ENCODE peak calls at places on chromosome 22, in five cellular contexts. One of them, this sample, is unnamed.

GRCh38 chr22:26182723-26183122 is 13.5 kb downstream of the SEZ6L start:
- DNase-seq in cardiac muscle cell: no peak
- DNase-seq in NCI-H2081 treated with DMSO at 0.1 percent for 48 hours: no peak
- DNase-seq in HTR-8/SVneo: no peak
- DNase-seq in CD4-positive, alpha-beta memory T cell: no peak
- DNase-seq in this sample: no peak

GRCh38 chr22:44625981-44626687 is 75.9 kb upstream of the PRR5 start:
- DNase-seq in HTR-8/SVneo: peak
- DNase-seq in cardiac muscle cell: peak
- DNase-seq in CD4-positive, alpha-beta memory T cell: peak
- DNase-seq in NCI-H2081 treated with DMSO at 0.1 percent for 48 hours: no peak
- DNase-seq in this sample: peak

GRCh38 chr22:50456466-50457234 is 18.2 kb downstream of the SBF1 start:
- DNase-seq in NCI-H2081 treated with DMSO at 0.1 percent for 48 hours: no peak
- DNase-seq in cardiac muscle cell: no peak
- DNase-seq in HTR-8/SVneo: no peak
- DNase-seq in CD4-positive, alpha-beta memory T cell: no peak
- DNase-seq in this sample: no peak

GRCh38 chr22:49632199-49633009 is 195.3 kb downstream of the BRD1 start:
- DNase-seq in CD4-positive, alpha-beta memory T cell: no peak
- DNase-seq in HTR-8/SVneo: peak
- DNase-seq in cardiac muscle cell: peak
- DNase-seq in NCI-H2081 treated with DMSO at 0.1 percent for 48 hours: no peak
- DNase-seq in this sample: peak

GRCh38 chr22:39808087-39808486 is 85.5 kb downstream of the ENTHD1 start:
- DNase-seq in CD4-positive, alpha-beta memory T cell: peak
- DNase-seq in cardiac muscle cell: no peak
- DNase-seq in HTR-8/SVneo: peak
- DNase-seq in NCI-H2081 treated with DMSO at 0.1 percent for 48 hours: no peak
- DNase-seq in this sample: no peak

GRCh38 chr22:49967333-49968241 is 7.0 kb downstream of the PIM3 start:
- DNase-seq in NCI-H2081 treated with DMSO at 0.1 percent for 48 hours: no peak
- DNase-seq in CD4-positive, alpha-beta memory T cell: no peak
- DNase-seq in cardiac muscle cell: peak
- DNase-seq in HTR-8/SVneo: no peak
- DNase-seq in this sample: no peak

GRCh38 chr22:33476206-33476605 is 418.0 kb upstream of the SYN3 start:
- DNase-seq in cardiac muscle cell: no peak
- DNase-seq in NCI-H2081 treated with DMSO at 0.1 percent for 48 hours: no peak
- DNase-seq in HTR-8/SVneo: no peak
- DNase-seq in CD4-positive, alpha-beta memory T cell: no peak
- DNase-seq in this sample: no peak

GRCh38 chr22:35353318-35353717 is 27.6 kb upstream of the HMOX1 start:
- DNase-seq in HTR-8/SVneo: no peak
- DNase-seq in CD4-positive, alpha-beta memory T cell: no peak
- DNase-seq in cardiac muscle cell: no peak
- DNase-seq in NCI-H2081 treated with DMSO at 0.1 percent for 48 hours: no peak
- DNase-seq in this sample: no peak

GRCh38 chr22:39244496-39245129 is at the start of gene PDGFB:
- DNase-seq in cardiac muscle cell: peak
- DNase-seq in HTR-8/SVneo: no peak
- DNase-seq in NCI-H2081 treated with DMSO at 0.1 percent for 48 hours: no peak
- DNase-seq in CD4-positive, alpha-beta memory T cell: no peak
- DNase-seq in this sample: no peak

GRCh38 chr22:35394810-35395563 is 5.0 kb upstream of the MCM5 start:
- DNase-seq in cardiac muscle cell: no peak
- DNase-seq in CD4-positive, alpha-beta memory T cell: no peak
- DNase-seq in HTR-8/SVneo: no peak
- DNase-seq in NCI-H2081 treated with DMSO at 0.1 percent for 48 hours: no peak
- DNase-seq in this sample: no peak

GRCh38 chr22:35229865-35230264 is 27.4 kb upstream of the HMGXB4 start:
- DNase-seq in CD4-positive, alpha-beta memory T cell: no peak
- DNase-seq in cardiac muscle cell: no peak
- DNase-seq in NCI-H2081 treated with DMSO at 0.1 percent for 48 hours: no peak
- DNase-seq in HTR-8/SVneo: no peak
- DNase-seq in this sample: no peak

GRCh38 chr22:37328017-37328416 is 45.7 kb downstream of the CYTH4 start:
- DNase-seq in HTR-8/SVneo: peak
- DNase-seq in cardiac muscle cell: no peak
- DNase-seq in CD4-positive, alpha-beta memory T cell: no peak
- DNase-seq in NCI-H2081 treated with DMSO at 0.1 percent for 48 hours: no peak
- DNase-seq in this sample: no peak

GRCh38 chr22:23119492-23120414 is 22.0 kb downstream of the RSPH14 start:
- DNase-seq in cardiac muscle cell: no peak
- DNase-seq in NCI-H2081 treated with DMSO at 0.1 percent for 48 hours: no peak
- DNase-seq in HTR-8/SVneo: no peak
- DNase-seq in CD4-positive, alpha-beta memory T cell: peak
- DNase-seq in this sample: no peak

GRCh38 chr22:50189184-50189848 is 3.6 kb downstream of the TRABD start:
- DNase-seq in CD4-positive, alpha-beta memory T cell: no peak
- DNase-seq in HTR-8/SVneo: no peak
- DNase-seq in cardiac muscle cell: no peak
- DNase-seq in NCI-H2081 treated with DMSO at 0.1 percent for 48 hours: no peak
- DNase-seq in this sample: no peak

GRCh38 chr22:37196539-37197450 is 8.7 kb upstream of the C1QTNF6 start:
- DNase-seq in cardiac muscle cell: peak
- DNase-seq in HTR-8/SVneo: no peak
- DNase-seq in NCI-H2081 treated with DMSO at 0.1 percent for 48 hours: no peak
- DNase-seq in CD4-positive, alpha-beta memory T cell: no peak
- DNase-seq in this sample: no peak

GRCh38 chr22:44245867-44246266 is 65.1 kb downstream of the PARVG start:
- DNase-seq in cardiac muscle cell: no peak
- DNase-seq in HTR-8/SVneo: no peak
- DNase-seq in NCI-H2081 treated with DMSO at 0.1 percent for 48 hours: no peak
- DNase-seq in CD4-positive, alpha-beta memory T cell: no peak
- DNase-seq in this sample: no peak

GRCh38 chr22:36395061-36395849 is 7.5 kb upstream of the MYH9 start:
- DNase-seq in cardiac muscle cell: no peak
- DNase-seq in CD4-positive, alpha-beta memory T cell: no peak
- DNase-seq in HTR-8/SVneo: no peak
- DNase-seq in NCI-H2081 treated with DMSO at 0.1 percent for 48 hours: no peak
- DNase-seq in this sample: no peak

GRCh38 chr22:32265882-32266767 is 11.0 kb upstream of the SLC5A4 start:
- DNase-seq in NCI-H2081 treated with DMSO at 0.1 percent for 48 hours: peak
- DNase-seq in cardiac muscle cell: peak
- DNase-seq in CD4-positive, alpha-beta memory T cell: peak
- DNase-seq in HTR-8/SVneo: peak
- DNase-seq in this sample: peak

GRCh38 chr22:44671742-44672141 is 30.3 kb upstream of the PRR5 start:
- DNase-seq in HTR-8/SVneo: no peak
- DNase-seq in CD4-positive, alpha-beta memory T cell: peak
- DNase-seq in NCI-H2081 treated with DMSO at 0.1 percent for 48 hours: no peak
- DNase-seq in cardiac muscle cell: no peak
- DNase-seq in this sample: no peak

GRCh38 chr22:34966980-34967379 is 99.0 kb upstream of the ISX start:
- DNase-seq in cardiac muscle cell: no peak
- DNase-seq in NCI-H2081 treated with DMSO at 0.1 percent for 48 hours: no peak
- DNase-seq in CD4-positive, alpha-beta memory T cell: no peak
- DNase-seq in HTR-8/SVneo: peak
- DNase-seq in this sample: no peak

GRCh38 chr22:42893366-42894150 is 36.5 kb upstream of the ARFGAP3 start:
- DNase-seq in NCI-H2081 treated with DMSO at 0.1 percent for 48 hours: no peak
- DNase-seq in HTR-8/SVneo: no peak
- DNase-seq in cardiac muscle cell: no peak
- DNase-seq in CD4-positive, alpha-beta memory T cell: peak
- DNase-seq in this sample: no peak

GRCh38 chr22:31160328-31160978 is 471 bp downstream of the RNF185 start:
- DNase-seq in HTR-8/SVneo: peak
- DNase-seq in NCI-H2081 treated with DMSO at 0.1 percent for 48 hours: no peak
- DNase-seq in CD4-positive, alpha-beta memory T cell: peak
- DNase-seq in cardiac muscle cell: peak
- DNase-seq in this sample: no peak

GRCh38 chr22:23259916-23260644 is 79.8 kb downstream of the BCR start:
- DNase-seq in NCI-H2081 treated with DMSO at 0.1 percent for 48 hours: no peak
- DNase-seq in CD4-positive, alpha-beta memory T cell: no peak
- DNase-seq in cardiac muscle cell: no peak
- DNase-seq in HTR-8/SVneo: no peak
- DNase-seq in this sample: no peak

GRCh38 chr22:27776410-27776958 is 25.1 kb downstream of the MN1 start:
- DNase-seq in cardiac muscle cell: no peak
- DNase-seq in HTR-8/SVneo: no peak
- DNase-seq in CD4-positive, alpha-beta memory T cell: no peak
- DNase-seq in NCI-H2081 treated with DMSO at 0.1 percent for 48 hours: no peak
- DNase-seq in this sample: no peak

GRCh38 chr22:49712195-49712791 is 115.4 kb downstream of the BRD1 start:
- DNase-seq in cardiac muscle cell: peak
- DNase-seq in NCI-H2081 treated with DMSO at 0.1 percent for 48 hours: no peak
- DNase-seq in CD4-positive, alpha-beta memory T cell: no peak
- DNase-seq in HTR-8/SVneo: no peak
- DNase-seq in this sample: no peak

GRCh38 chr22:41799486-41800347 is 762 bp upstream of the CCDC134 start:
- DNase-seq in NCI-H2081 treated with DMSO at 0.1 percent for 48 hours: no peak
- DNase-seq in cardiac muscle cell: peak
- DNase-seq in CD4-positive, alpha-beta memory T cell: peak
- DNase-seq in HTR-8/SVneo: no peak
- DNase-seq in this sample: no peak

GRCh38 chr22:35064664-35065063 is 1.3 kb upstream of the ISX start:
- DNase-seq in cardiac muscle cell: no peak
- DNase-seq in CD4-positive, alpha-beta memory T cell: no peak
- DNase-seq in NCI-H2081 treated with DMSO at 0.1 percent for 48 hours: no peak
- DNase-seq in HTR-8/SVneo: no peak
- DNase-seq in this sample: no peak

GRCh38 chr22:28999510-29000224 is 62.0 kb downstream of the C22orf31 start:
- DNase-seq in CD4-positive, alpha-beta memory T cell: no peak
- DNase-seq in NCI-H2081 treated with DMSO at 0.1 percent for 48 hours: no peak
- DNase-seq in cardiac muscle cell: no peak
- DNase-seq in HTR-8/SVneo: no peak
- DNase-seq in this sample: no peak

GRCh38 chr22:50318698-50319411 is 8.0 kb downstream of the DENND6B start:
- DNase-seq in cardiac muscle cell: no peak
- DNase-seq in CD4-positive, alpha-beta memory T cell: no peak
- DNase-seq in NCI-H2081 treated with DMSO at 0.1 percent for 48 hours: no peak
- DNase-seq in HTR-8/SVneo: no peak
- DNase-seq in this sample: no peak

GRCh38 chr22:41841085-41841712 is 8.3 kb downstream of the SREBF2 start:
- DNase-seq in cardiac muscle cell: no peak
- DNase-seq in CD4-positive, alpha-beta memory T cell: no peak
- DNase-seq in HTR-8/SVneo: no peak
- DNase-seq in NCI-H2081 treated with DMSO at 0.1 percent for 48 hours: no peak
- DNase-seq in this sample: no peak

This sample was measured in NCI-H2227 treated with DMSO at 0.1 percent for 48 hours.